ENCODE peak calls at places on chromosomes 13 and 19, in ten cellular contexts. O, W, Y, H, K, T, B, Q, C and L are unnamed samples.

GRCh38 chr13:90830782-90831181 is 516.7 kb upstream of the MIR17HG start:
- DNase-seq in O (no peak), W (no peak), Y (no peak), H (no peak), K (no peak), T (no peak), B (no peak), Q (no peak), C (no peak), L (no peak)

GRCh38 chr13:73200432-73200831 is 141.6 kb downstream of the KLF5 start:
- DNase-seq in O (no peak), W (no peak), Y (no peak), H (peak; percentile 34), K (no peak), T (no peak), B (no peak), Q (no peak), C (no peak), L (peak; percentile 24)

GRCh38 chr13:113114511-113115362 is 7.9 kb upstream of the F10 start:
- DNase-seq in O (no peak), W (no peak), Y (no peak), H (no peak), K (no peak), T (no peak), B (no peak), Q (no peak), C (no peak), L (no peak)

GRCh38 chr19:38402967-38403674 is at the start of gene FAM98C:
- DNase-seq in O (peak; percentile 73), W (peak; percentile 98), Y (peak; percentile 90), H (peak; percentile 94), K (peak; percentile 93), T (peak; percentile 94), B (peak; percentile 96), Q (peak; percentile 99), C (peak; percentile 97), L (peak; percentile 97)

GRCh38 chr13:83780201-83780600 is 102.1 kb downstream of the SLITRK1 start:
- DNase-seq in O (no peak), W (peak; percentile 2), Y (no peak), H (peak; percentile 4), K (no peak), T (no peak), B (no peak), Q (peak; percentile 12), C (no peak), L (peak; percentile 16)

GRCh38 chr13:87295636-87296035 is 375.5 kb upstream of the SLITRK5 start:
- DNase-seq in O (no peak), W (no peak), Y (no peak), H (no peak), K (no peak), T (no peak), B (no peak), Q (no peak), C (no peak), L (peak; percentile 23)

GRCh38 chr19:1199531-1199930 is 6.0 kb upstream of the STK11 start:
- DNase-seq in O (no peak), W (no peak), Y (no peak), H (no peak), K (no peak), T (no peak), B (no peak), Q (no peak), C (no peak), L (no peak)

GRCh38 chr13:38045278-38046048 is 175.9 kb upstream of the TRPC4 start:
- DNase-seq in O (no peak), W (peak; percentile 23), Y (no peak), H (peak; percentile 22), K (no peak), T (no peak), B (no peak), Q (peak; percentile 13), C (no peak), L (peak; percentile 37)

GRCh38 chr13:32454886-32455593 is 27.1 kb upstream of the N4BP2L1 start:
- DNase-seq in O (no peak), W (no peak), Y (no peak), H (no peak), K (no peak), T (no peak), B (no peak), Q (no peak), C (no peak), L (no peak)

GRCh38 chr19:48064509-48064908 is 20.6 kb upstream of the CABP5 start:
- DNase-seq in O (no peak), W (no peak), Y (no peak), H (no peak), K (no peak), T (no peak), B (no peak), Q (no peak), C (no peak), L (no peak)

GRCh38 chr19:4338441-4339350 is at the start of gene STAP2:
- DNase-seq in O (no peak), W (peak; percentile 33), Y (no peak), H (no peak), K (no peak), T (peak; percentile 58), B (no peak), Q (peak; percentile 70), C (peak; percentile 91), L (no peak)

GRCh38 chr13:95536629-95537241 is 15.8 kb upstream of the CLDN10 start:
- DNase-seq in O (no peak), W (peak; percentile 43), Y (no peak), H (peak; percentile 34), K (no peak), T (no peak), B (no peak), Q (peak; percentile 35), C (no peak), L (peak; percentile 54)

GRCh38 chr19:38173324-38174041 is 50.5 kb downstream of the DPF1 start:
- DNase-seq in O (peak; percentile 67), W (no peak), Y (no peak), H (peak; percentile 84), K (peak; percentile 79), T (peak; percentile 72), B (peak; percentile 86), Q (no peak), C (no peak), L (peak; percentile 80)

DNA sequence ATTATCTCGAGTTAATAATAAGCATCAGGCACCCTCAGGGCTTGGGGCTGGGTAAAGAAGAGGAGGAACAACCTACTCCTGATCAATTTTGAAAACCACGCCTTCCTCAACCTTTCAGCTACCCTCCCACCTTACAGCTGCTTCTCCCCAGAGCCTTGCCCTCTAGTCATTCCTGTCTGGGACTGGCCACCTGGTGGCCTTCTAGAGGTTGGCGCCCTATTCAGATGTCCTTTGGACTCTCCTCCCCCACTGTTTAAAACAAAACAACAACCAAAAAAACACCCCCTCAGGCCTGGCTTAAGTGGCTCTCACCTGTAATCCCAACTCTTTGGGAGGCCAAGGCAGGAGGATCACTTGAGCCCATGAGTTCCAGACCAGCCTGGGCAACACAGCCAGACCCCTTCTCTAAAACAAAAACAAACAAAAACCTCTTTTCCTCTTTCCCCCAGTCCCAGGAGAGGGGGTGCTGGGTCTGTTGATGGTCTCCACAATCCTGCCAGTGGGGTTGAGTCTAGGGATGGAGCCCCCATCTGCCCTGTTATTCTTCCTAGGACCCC is 62.3 kb downstream of the CCDC70 start:
- DNase-seq in O (no peak), W (no peak), Y (no peak), H (no peak), K (no peak), T (no peak), B (no peak), Q (no peak), C (no peak), L (no peak)
- TF ChIP-seq CTCF in O (no peak), W (peak; percentile 24), Y (no peak), H (peak; percentile 24), K (no peak), T (no peak), B (peak; percentile 18), Q (no peak), C (no peak), L (peak; percentile 33)

DNA sequence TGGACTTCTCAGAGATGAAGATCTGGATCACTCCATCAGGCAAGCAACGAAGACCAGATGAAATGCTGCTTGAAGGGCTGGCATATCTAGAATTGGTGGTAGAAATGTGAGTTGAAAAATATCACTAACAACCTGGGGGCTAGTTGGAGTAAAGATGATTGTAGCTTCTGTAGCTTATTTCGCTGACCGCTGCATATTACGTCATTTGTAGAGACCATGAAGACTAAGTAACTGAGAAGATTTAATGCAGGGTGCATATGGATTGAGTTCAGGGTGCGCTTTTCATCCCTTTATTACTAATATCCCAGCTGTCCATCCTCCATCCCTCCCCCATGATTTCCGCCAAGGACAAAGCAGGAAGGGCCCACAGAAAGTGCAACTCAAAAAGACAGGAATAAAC is 1364.0 kb downstream of the PCDH9 start:
- DNase-seq in O (no peak), W (no peak), Y (no peak), H (no peak), K (no peak), T (no peak), B (no peak), Q (no peak), C (no peak), L (no peak)
- H3K4me3 ChIP-seq in O (no peak overlapping the region), W (no peak overlapping the region), Y (no peak overlapping the region), H (no peak overlapping the region), K (no peak overlapping the region), T (no peak overlapping the region), B (no peak overlapping the region), Q (no peak overlapping the region), C (no peak overlapping the region), L (no peak overlapping the region)

DNA sequence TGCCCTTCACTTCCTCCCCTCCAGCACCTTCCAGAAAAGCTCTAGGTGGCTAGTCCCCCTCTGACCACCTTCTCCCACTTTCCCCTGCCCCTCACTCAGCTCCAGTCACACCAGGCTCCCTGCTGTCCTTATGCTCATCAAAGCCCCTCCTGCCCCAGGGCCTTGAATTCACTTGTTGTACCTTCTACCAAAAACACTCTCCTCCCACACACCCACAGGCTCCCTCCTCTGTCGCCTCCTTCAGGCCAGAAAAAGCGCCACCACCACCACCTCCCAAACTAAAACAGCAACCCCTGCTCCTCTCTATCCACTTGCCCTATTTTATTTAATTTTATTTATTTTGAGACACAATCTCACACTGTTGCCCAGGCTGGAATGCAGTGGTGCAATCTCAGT is 4.8 kb upstream of the CEACAM16 start:
- DNase-seq in O (no peak), W (no peak), Y (no peak), H (no peak), K (no peak), T (no peak), B (no peak), Q (peak; percentile 43), C (no peak), L (no peak)
- TF ChIP-seq CTCF in O (no peak), W (peak; percentile 44), Y (no peak), H (peak; percentile 28), K (no peak), T (no peak), B (no peak), Q (peak; percentile 48), C (peak; percentile 23), L (peak; percentile 45)

DNA sequence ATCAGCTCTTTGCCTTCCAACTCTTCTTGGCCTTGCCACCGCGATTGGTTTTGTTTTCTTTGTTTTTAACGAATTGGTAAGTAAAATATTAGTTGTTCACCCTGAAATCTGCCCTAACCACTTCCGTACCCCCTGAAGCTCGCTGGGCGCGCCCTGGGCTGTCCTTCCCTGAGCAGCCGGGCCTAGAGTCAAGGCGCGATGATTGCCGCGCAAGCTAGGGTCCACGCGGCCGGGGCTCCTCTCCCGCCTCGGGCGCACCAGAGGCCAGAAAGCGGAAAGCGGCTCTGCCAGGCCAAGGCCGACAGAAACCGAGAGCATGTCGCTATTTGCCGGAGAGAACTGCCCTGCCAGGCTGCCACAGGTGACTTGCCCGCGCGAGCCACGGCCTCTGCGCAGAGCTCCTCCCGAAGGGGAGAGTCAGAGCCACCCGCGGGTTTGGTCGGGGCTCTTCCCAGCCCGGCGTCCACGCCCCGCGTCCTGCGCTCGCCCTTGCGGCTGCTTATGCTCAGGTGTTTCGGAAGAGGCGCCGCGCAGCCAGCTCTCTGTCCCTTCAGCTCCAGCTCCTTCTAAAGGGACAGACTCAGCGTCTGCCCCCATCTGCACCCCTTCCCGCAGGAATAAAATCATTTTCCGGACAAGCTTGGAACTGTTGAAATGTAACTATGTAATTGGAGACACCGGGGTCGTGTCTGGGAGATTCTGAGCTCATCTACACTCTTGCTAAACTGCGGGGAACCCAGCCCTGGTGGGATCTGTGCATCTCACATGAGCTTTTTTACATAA is 6.7 kb upstream of the CDX2 start:
- DNase-seq in O (no peak), W (no peak), Y (no peak), H (no peak), K (no peak), T (no peak), B (no peak), Q (no peak), C (no peak), L (no peak)
- H3K4me3 ChIP-seq in O (no peak overlapping the region), W (no peak overlapping the region), Y (no peak overlapping the region), H (no peak overlapping the region), K (no peak overlapping the region), T (no peak overlapping the region), B (no peak overlapping the region), Q (no peak overlapping the region), C (peak overlapping the region; percentile 49), L (no peak overlapping the region)